ENCODE peak calls at places on chromosomes 11 and 22, in seven cellular contexts. K, O, J, C, N, E and X are unnamed samples.
A peak's percentile ranks its signal among the peaks of the same experiment; 100 is the strongest.

GRCh38 chr22:37345863-37346514 is 63.7 kb downstream of the CYTH4 start:
- DNase-seq in K (no peak), C (peak; percentile 38), N (peak; percentile 99), E (no peak), J (no peak), O (no peak), X (no peak)

GRCh38 chr11:73258104-73258684 is 13.9 kb upstream of the P2RY6 start:
- DNase-seq in E (no peak), O (no peak), K (no peak), N (no peak), C (no peak), J (no peak), X (no peak)

GRCh38 chr11:66240781-66241136 is 27.7 kb upstream of the RAB1B start:
- DNase-seq in N (no peak), J (no peak), O (no peak), E (no peak), K (no peak), C (no peak), X (no peak)

GRCh38 chr11:77590194-77590591 is 440 bp downstream of the AQP11 start:
- DNase-seq in E (peak; percentile 56), N (no peak), J (peak; percentile 62), K (peak; percentile 14), C (peak; percentile 4), O (no peak), X (peak; percentile 11)

GRCh38 chr11:91932151-91932821 is 292.3 kb upstream of the FAT3 start:
- DNase-seq in O (no peak), E (no peak), C (peak; percentile 18), K (no peak), N (peak; percentile 65), J (no peak), X (no peak)

GRCh38 chr22:40211481-40212052 is 33.8 kb downstream of the TNRC6B start:
- DNase-seq in J (no peak), N (no peak), O (no peak), C (no peak), E (no peak), K (no peak), X (no peak)

GRCh38 chr11:61854206-61854875 is 26.2 kb downstream of the FADS2 start:
- DNase-seq in E (no peak), K (no peak), N (no peak), O (no peak), C (no peak), J (no peak), X (no peak)

GRCh38 chr22:16717699-16718558 is 107.3 kb downstream of the XKR3 start:
- DNase-seq in O (no peak), E (no peak), C (no peak), N (no peak), J (no peak), K (no peak), X (no peak)

GRCh38 chr22:37852418-37852817 is 3.2 kb downstream of the EIF3L start:
- DNase-seq in C (no peak), K (no peak), E (no peak), O (no peak), J (no peak), N (no peak), X (no peak)

GRCh38 chr11:123579482-123579812 is 75.0 kb downstream of the SCN3B start:
- DNase-seq in O (no peak), N (no peak), C (no peak), K (no peak), J (no peak), E (no peak), X (no peak)

GRCh38 chr11:122735031-122735430 is 79.5 kb downstream of the UBASH3B start:
- DNase-seq in N (no peak), J (no peak), E (no peak), K (no peak), C (no peak), O (no peak), X (no peak)

GRCh38 chr11:71895961-71896360 is 17.7 kb downstream of the DEFB131B start:
- DNase-seq in N (no peak), J (no peak), O (no peak), K (no peak), C (no peak), E (no peak), X (no peak)

GRCh38 chr22:21641417-21641794 is 696 bp upstream of the SDF2L1 start:
- DNase-seq in E (peak; percentile 60), C (peak; percentile 63), J (peak; percentile 79), O (no peak), N (no peak), K (peak; percentile 59), X (no peak)

GRCh38 chr22:31230871-31231621 is 18.9 kb downstream of the LIMK2 start:
- DNase-seq in K (peak; percentile 44), J (peak; percentile 45), N (no peak), C (peak; percentile 47), O (no peak), E (peak; percentile 71), X (no peak)

GRCh38 chr11:69075421-69076128 is 26.8 kb downstream of the TPCN2 start:
- DNase-seq in E (peak; percentile 62), J (no peak), K (no peak), O (no peak), N (peak; percentile 82), C (peak; percentile 63), X (no peak)

GRCh38 chr11:17275376-17276235 is 933 bp upstream of the NUCB2 start:
- DNase-seq in C (no peak), N (no peak), O (no peak), J (no peak), E (no peak), K (no peak), X (no peak)

GRCh38 chr11:93525601-93526000 is 17.6 kb downstream of the SMCO4 start:
- DNase-seq in O (no peak), N (no peak), K (no peak), C (peak; percentile 13), J (no peak), E (no peak), X (no peak)

GRCh38 chr22:39311592-39312400 is 7.6 kb downstream of the RPL3 start:
- DNase-seq in J (no peak), C (peak; percentile 43), E (no peak), K (no peak), O (no peak), N (no peak), X (no peak)

GRCh38 chr22:37745548-37746365 is 48.9 kb downstream of the TRIOBP start:
- DNase-seq in C (peak; percentile 87), N (no peak), E (peak; percentile 92), J (peak; percentile 97), O (peak; percentile 73), K (peak; percentile 87), X (peak; percentile 78)

GRCh38 chr11:73236879-73237278 is 18.8 kb downstream of the P2RY2 start:
- DNase-seq in O (peak; percentile 56), E (no peak), K (peak; percentile 72), N (no peak), C (peak; percentile 75), J (peak; percentile 70), X (no peak)

GRCh38 chr11:46480909-46481308 is 89.3 kb upstream of the CHRM4 start:
- DNase-seq in K (no peak), N (no peak), J (no peak), E (no peak), C (no peak), O (no peak), X (no peak)

GRCh38 chr11:106585061-106585460 is 433.2 kb downstream of the GUCY1A2 start:
- DNase-seq in C (peak; percentile 39), K (peak; percentile 11), N (peak; percentile 4), J (peak; percentile 59), E (no peak), O (no peak), X (no peak)

GRCh38 chr11:66815646-66816045 is 27.6 kb upstream of the RCE1 start:
- DNase-seq in J (no peak), E (no peak), N (no peak), K (no peak), O (no peak), C (no peak), X (no peak)

GRCh38 chr11:91104237-91104636 is 881.4 kb upstream of the CHORDC1 start:
- DNase-seq in O (peak; percentile 56), K (no peak), N (no peak), E (no peak), C (peak; percentile 50), J (no peak), X (no peak)

GRCh38 chr11:74634537-74634936 is 42.2 kb downstream of the POLD3 start:
- DNase-seq in K (no peak), C (peak; percentile 94), J (no peak), N (no peak), E (peak; percentile 40), O (no peak), X (no peak)

GRCh38 chr11:103652013-103652412 is 384.4 kb upstream of the DDI1 start:
- DNase-seq in N (no peak), J (no peak), K (no peak), O (peak; percentile 67), E (no peak), C (peak; percentile 7), X (no peak)

GRCh38 chr11:79440451-79441158 is at the start of gene TENM4:
- DNase-seq in O (no peak), N (no peak), J (peak; percentile 83), C (peak; percentile 61), K (peak; percentile 45), E (peak; percentile 36), X (no peak)

GRCh38 chr11:27718853-27719574 is 18.8 kb upstream of the BDNF start:
- DNase-seq in J (peak; percentile 91), K (peak; percentile 70), E (peak; percentile 33), O (no peak), N (no peak), C (peak; percentile 55), X (no peak)

GRCh38 chr11:62985351-62985750 is 584 bp upstream of the SLC22A6 start:
- DNase-seq in O (no peak), C (no peak), E (no peak), K (no peak), N (no peak), J (no peak), X (no peak)

GRCh38 chr11:70398834-70399680 is 728 bp downstream of the CTTN start:
- DNase-seq in J (no peak), C (no peak), O (no peak), N (no peak), E (peak; percentile 33), K (no peak), X (no peak)